ENCODE peak calls at places on chromosomes 6 and 20, in ten cellular contexts. B, H, N, U, Q, Y, K, C, L and X are unnamed samples.

GRCh38 chr6:45495404-45496084 is 117.8 kb upstream of the SUPT3H start:
- DNase-seq in B (no peak), H (no peak), N (peak), U (peak), Q (no peak), Y (peak), K (no peak), C (no peak), L (no peak), X (no peak)

GRCh38 chr6:102405860-102406259 is 1012.4 kb downstream of the GRIK2 start:
- DNase-seq in B (no peak), H (no peak), N (no peak), U (no peak), Q (no peak), Y (no peak), K (no peak), C (no peak), L (no peak), X (no peak)

GRCh38 chr20:35893942-35894341 is 60.4 kb downstream of the SCAND1 start:
- DNase-seq in B (no peak), H (no peak), N (no peak), U (peak), Q (no peak), Y (no peak), K (no peak), C (no peak), L (no peak), X (no peak)

GRCh38 chr20:39855799-39856198 is 833.2 kb downstream of the MAFB start:
- DNase-seq in B (no peak), H (no peak), N (no peak), U (no peak), Q (no peak), Y (no peak), K (no peak), C (no peak), L (no peak), X (no peak)

GRCh38 chr6:41646026-41646795 is 7.9 kb downstream of the MDFI start:
- DNase-seq in B (no peak), H (no peak), N (no peak), U (no peak), Q (no peak), Y (no peak), K (no peak), C (no peak), L (no peak), X (no peak)

GRCh38 chr6:27814665-27815424 is 97.4 kb downstream of the OR2B2 start:
- DNase-seq in B (peak), H (no peak), N (peak), U (peak), Q (peak), Y (peak), K (peak), C (peak), L (peak), X (no peak)

GRCh38 chr6:161128680-161129196 is 137.2 kb downstream of the MAP3K4 start:
- DNase-seq in B (no peak), H (no peak), N (no peak), U (peak), Q (peak), Y (peak), K (no peak), C (no peak), L (no peak), X (no peak)

GRCh38 chr20:37941992-37942391 is 39.1 kb downstream of the VSTM2L start:
- DNase-seq in B (no peak), H (no peak), N (no peak), U (no peak), Q (no peak), Y (no peak), K (peak), C (no peak), L (no peak), X (no peak)

GRCh38 chr20:49323622-49324238 is 45.9 kb upstream of the ZNFX1 start:
- DNase-seq in B (no peak), H (no peak), N (peak), U (peak), Q (peak), Y (peak), K (no peak), C (no peak), L (peak), X (no peak)

GRCh38 chr6:112227411-112227810 is 27.0 kb downstream of the LAMA4 start:
- DNase-seq in B (no peak), H (no peak), N (no peak), U (no peak), Q (no peak), Y (no peak), K (no peak), C (no peak), L (no peak), X (no peak)

GRCh38 chr6:24332306-24332705 is 25.6 kb downstream of the DCDC2 start:
- DNase-seq in B (no peak), H (no peak), N (no peak), U (no peak), Q (peak), Y (no peak), K (no peak), C (no peak), L (peak), X (no peak)

GRCh38 chr20:20691477-20691863 is 21.0 kb downstream of the RALGAPA2 start:
- DNase-seq in B (no peak), H (no peak), N (no peak), U (no peak), Q (no peak), Y (no peak), K (no peak), C (no peak), L (no peak), X (no peak)

GRCh38 chr6:30075987-30076311 is 380 bp upstream of the RNF39 start:
- DNase-seq in B (no peak), H (no peak), N (no peak), U (no peak), Q (peak), Y (no peak), K (no peak), C (no peak), L (no peak), X (no peak)

GRCh38 chr6:140736227-140736626 is 1361.8 kb upstream of the CITED2 start:
- DNase-seq in B (no peak), H (no peak), N (no peak), U (no peak), Q (no peak), Y (no peak), K (no peak), C (no peak), L (no peak), X (no peak)

GRCh38 chr6:10210052-10210451 is 204.8 kb downstream of the TFAP2A start:
- DNase-seq in B (no peak), H (no peak), N (no peak), U (no peak), Q (peak), Y (no peak), K (no peak), C (no peak), L (peak), X (no peak)

GRCh38 chr6:156942266-156942665 is 165.1 kb downstream of the ARID1B start:
- DNase-seq in B (no peak), H (no peak), N (no peak), U (no peak), Q (no peak), Y (no peak), K (no peak), C (no peak), L (no peak), X (no peak)

GRCh38 chr6:38391206-38391908 is 248.4 kb downstream of the BTBD9 start:
- DNase-seq in B (no peak), H (no peak), N (no peak), U (no peak), Q (peak), Y (no peak), K (no peak), C (no peak), L (no peak), X (no peak)

GRCh38 chr6:88843040-88843439 is 120.4 kb downstream of the RNGTT start:
- DNase-seq in B (no peak), H (no peak), N (peak), U (no peak), Q (no peak), Y (no peak), K (no peak), C (no peak), L (no peak), X (no peak)

GRCh38 chr6:170087946-170088348 is 202.9 kb downstream of the DLL1 start:
- DNase-seq in B (no peak), H (no peak), N (peak), U (peak), Q (no peak), Y (peak), K (peak), C (no peak), L (no peak), X (peak)

GRCh38 chr6:169489642-169490408 is 212.0 kb downstream of the WDR27 start:
- DNase-seq in B (no peak), H (no peak), N (no peak), U (no peak), Q (no peak), Y (no peak), K (no peak), C (no peak), L (no peak), X (no peak)

GRCh38 chr6:158262755-158263154 is 49.5 kb upstream of the TULP4 start:
- DNase-seq in B (no peak), H (no peak), N (no peak), U (peak), Q (no peak), Y (no peak), K (no peak), C (no peak), L (no peak), X (no peak)

GRCh38 chr20:621115-621756 is 11.1 kb upstream of the TCF15 start:
- DNase-seq in B (no peak), H (no peak), N (no peak), U (no peak), Q (no peak), Y (no peak), K (no peak), C (no peak), L (no peak), X (no peak)

GRCh38 chr6:166604911-166605310 is 18.4 kb upstream of the RAMACL start:
- DNase-seq in B (no peak), H (no peak), N (no peak), U (no peak), Q (no peak), Y (no peak), K (no peak), C (no peak), L (no peak), X (no peak)

GRCh38 chr6:26607434-26608230 is 10.9 kb downstream of the ABT1 start:
- DNase-seq in B (no peak), H (peak), N (peak), U (peak), Q (peak), Y (peak), K (no peak), C (no peak), L (peak), X (no peak)

GRCh38 chr6:145756170-145756662 is 20.9 kb upstream of the EPM2A start:
- DNase-seq in B (no peak), H (peak), N (no peak), U (no peak), Q (peak), Y (no peak), K (no peak), C (no peak), L (peak), X (no peak)

GRCh38 chr6:152529364-152529763 is 107.8 kb downstream of the SYNE1 start:
- DNase-seq in B (no peak), H (no peak), N (no peak), U (no peak), Q (no peak), Y (no peak), K (no peak), C (no peak), L (no peak), X (no peak)

GRCh38 chr6:4281341-4282293 is 146.2 kb upstream of the ECI2 start:
- DNase-seq in B (peak), H (peak), N (peak), U (peak), Q (peak), Y (no peak), K (peak), C (no peak), L (no peak), X (peak)

GRCh38 chr6:26205161-26205624 is 118.0 kb downstream of the HFE start:
- DNase-seq in B (no peak), H (peak), N (peak), U (peak), Q (peak), Y (peak), K (peak), C (no peak), L (no peak), X (peak)

GRCh38 chr6:89387516-89388222 is 24.4 kb downstream of the RRAGD start:
- DNase-seq in B (no peak), H (no peak), N (no peak), U (no peak), Q (no peak), Y (no peak), K (no peak), C (no peak), L (no peak), X (no peak)

GRCh38 chr6:152356659-152357058 is 280.5 kb downstream of the SYNE1 start:
- DNase-seq in B (no peak), H (no peak), N (peak), U (peak), Q (peak), Y (peak), K (no peak), C (no peak), L (peak), X (no peak)

GRCh38 chr6:166005846-166006592 is 161.6 kb downstream of the TBXT start:
- DNase-seq in B (peak), H (peak), N (peak), U (no peak), Q (no peak), Y (no peak), K (no peak), C (no peak), L (peak), X (no peak)

GRCh38 chr6:111703723-111704122 is 98.0 kb upstream of the TRAF3IP2 start:
- DNase-seq in B (no peak), H (no peak), N (no peak), U (no peak), Q (no peak), Y (no peak), K (no peak), C (no peak), L (no peak), X (no peak)

GRCh38 chr6:142885182-142885867 is 59.7 kb downstream of the HIVEP2 start:
- DNase-seq in B (peak), H (no peak), N (peak), U (peak), Q (peak), Y (peak), K (no peak), C (no peak), L (peak), X (peak)

GRCh38 chr6:15365273-15365687 is 119.4 kb downstream of the JARID2 start:
- DNase-seq in B (peak), H (peak), N (peak), U (peak), Q (peak), Y (peak), K (no peak), C (peak), L (peak), X (peak)

GRCh38 chr6:219019-219570 is 73.2 kb upstream of the DUSP22 start:
- DNase-seq in B (no peak), H (no peak), N (no peak), U (no peak), Q (no peak), Y (no peak), K (no peak), C (no peak), L (no peak), X (no peak)

GRCh38 chr6:137954253-137954652 is 87.2 kb downstream of the TNFAIP3 start:
- DNase-seq in B (no peak), H (no peak), N (no peak), U (no peak), Q (no peak), Y (no peak), K (no peak), C (no peak), L (no peak), X (no peak)